ENCODE peak calls at places on chromosomes 1 and 21, in eight cellular contexts. U, R, Q, O, E, J, K and L are unnamed samples.
A peak's percentile ranks its signal among the peaks of the same experiment; 100 is the strongest.

GRCh38 chr21:43362306-43362927 is 64.5 kb downstream of the SIK1 start:
- DNase-seq in U (peak; percentile 48), R (no peak), Q (peak; percentile 92), O (no peak), E (peak; percentile 37), J (peak; percentile 91), K (peak; percentile 64), L (peak; percentile 86)

GRCh38 chr1:9302745-9303524 is 10.2 kb downstream of the SPSB1 start:
- DNase-seq in U (no peak), R (no peak), Q (peak; percentile 42), O (no peak), E (no peak), J (no peak), K (peak; percentile 83), L (peak; percentile 97)

GRCh38 chr21:8998946-8999681 is 1522.3 kb upstream of the TPTE start:
- DNase-seq in U (no peak), R (no peak), Q (no peak), O (no peak), E (no peak), J (no peak), K (no peak), L (no peak)

GRCh38 chr1:201637282-201638076 is 98.6 kb downstream of the NAV1 start:
- DNase-seq in U (no peak), R (no peak), Q (no peak), O (no peak), E (no peak), J (peak; percentile 72), K (no peak), L (peak; percentile 68)

GRCh38 chr1:5865056-5865455 is 127.2 kb downstream of the NPHP4 start:
- DNase-seq in U (no peak), R (no peak), Q (no peak), O (no peak), E (no peak), J (no peak), K (no peak), L (no peak)

GRCh38 chr1:217521317-217521716 is 109.6 kb downstream of the GPATCH2 start:
- DNase-seq in U (no peak), R (no peak), Q (no peak), O (no peak), E (no peak), J (no peak), K (no peak), L (no peak)

GRCh38 chr1:226778657-226779058 is 39.6 kb upstream of the ITPKB start:
- DNase-seq in U (no peak), R (no peak), Q (no peak), O (no peak), E (no peak), J (no peak), K (peak; percentile 96), L (peak; percentile 88)

GRCh38 chr1:97745912-97746311 is 174.9 kb downstream of the DPYD start:
- DNase-seq in U (no peak), R (no peak), Q (no peak), O (no peak), E (peak; percentile 3), J (no peak), K (no peak), L (peak; percentile 62)

GRCh38 chr1:45886229-45886628 is 82.8 kb downstream of the MAST2 start:
- DNase-seq in U (no peak), R (no peak), Q (no peak), O (no peak), E (no peak), J (no peak), K (no peak), L (no peak)

GRCh38 chr21:45910155-45910547 is 71.4 kb upstream of the COL6A1 start:
- DNase-seq in U (no peak), R (no peak), Q (no peak), O (no peak), E (no peak), J (peak; percentile 70), K (no peak), L (no peak)

GRCh38 chr1:108609483-108610066 is 49.7 kb downstream of the EEIG2 start:
- DNase-seq in U (peak; percentile 5), R (no peak), Q (no peak), O (no peak), E (no peak), J (no peak), K (no peak), L (no peak)

GRCh38 chr1:21449906-21450305 is 10.0 kb downstream of the NBPF3 start:
- DNase-seq in U (no peak), R (no peak), Q (no peak), O (no peak), E (no peak), J (no peak), K (no peak), L (peak; percentile 41)

GRCh38 chr1:231557898-231558710 is 29.6 kb downstream of the TSNAX start:
- DNase-seq in U (no peak), R (no peak), Q (no peak), O (no peak), E (no peak), J (no peak), K (peak; percentile 26), L (peak; percentile 77)

GRCh38 chr1:203661572-203661971 is 34.9 kb downstream of the ATP2B4 start:
- DNase-seq in U (no peak), R (no peak), Q (no peak), O (no peak), E (no peak), J (no peak), K (no peak), L (no peak)

GRCh38 chr1:230144765-230145504 is 77.9 kb downstream of the GALNT2 start:
- DNase-seq in U (no peak), R (no peak), Q (no peak), O (no peak), E (no peak), J (no peak), K (no peak), L (no peak)

GRCh38 chr21:32335601-32336575 is 37.2 kb downstream of the MRAP start:
- DNase-seq in U (no peak), R (no peak), Q (no peak), O (no peak), E (no peak), J (no peak), K (no peak), L (peak; percentile 14)

GRCh38 chr1:6508876-6509602 is 17.6 kb upstream of the PLEKHG5 start:
- DNase-seq in U (no peak), R (no peak), Q (no peak), O (no peak), E (no peak), J (peak; percentile 23), K (no peak), L (no peak)

GRCh38 chr1:70442486-70442885 is 31.4 kb downstream of the CTH start:
- DNase-seq in U (no peak), R (no peak), Q (no peak), O (no peak), E (no peak), J (no peak), K (no peak), L (no peak)

GRCh38 chr1:223837687-223838086 is 8.1 kb downstream of the TP53BP2 start:
- DNase-seq in U (no peak), R (no peak), Q (no peak), O (no peak), E (no peak), J (no peak), K (no peak), L (no peak)
- H3K4me2 ChIP-seq in U (peak overlapping the region; percentile 25), R (no peak overlapping the region), Q (no peak overlapping the region), O (peak overlapping the region; percentile 3), E (no peak overlapping the region), J (peak overlapping the region; percentile 4), K (no peak overlapping the region), L (peak overlapping the region; percentile 32)

GRCh38 chr1:94260635-94261387 is 23.4 kb upstream of the ARHGAP29 start:
- DNase-seq in U (no peak), R (no peak), Q (no peak), O (no peak), E (no peak), J (no peak), K (no peak), L (no peak)

GRCh38 chr1:94255476-94255875 is 18.1 kb upstream of the ARHGAP29 start:
- DNase-seq in U (no peak), R (no peak), Q (no peak), O (no peak), E (no peak), J (no peak), K (peak; percentile 60), L (peak; percentile 33)

GRCh38 chr1:94257451-94257850 is 20.1 kb upstream of the ARHGAP29 start:
- DNase-seq in U (no peak), R (no peak), Q (no peak), O (no peak), E (no peak), J (no peak), K (no peak), L (no peak)

GRCh38 chr1:94258873-94259331 is 21.5 kb upstream of the ARHGAP29 start:
- DNase-seq in U (no peak), R (no peak), Q (no peak), O (no peak), E (no peak), J (peak; percentile 31), K (peak; percentile 85), L (peak; percentile 92)

DNA sequence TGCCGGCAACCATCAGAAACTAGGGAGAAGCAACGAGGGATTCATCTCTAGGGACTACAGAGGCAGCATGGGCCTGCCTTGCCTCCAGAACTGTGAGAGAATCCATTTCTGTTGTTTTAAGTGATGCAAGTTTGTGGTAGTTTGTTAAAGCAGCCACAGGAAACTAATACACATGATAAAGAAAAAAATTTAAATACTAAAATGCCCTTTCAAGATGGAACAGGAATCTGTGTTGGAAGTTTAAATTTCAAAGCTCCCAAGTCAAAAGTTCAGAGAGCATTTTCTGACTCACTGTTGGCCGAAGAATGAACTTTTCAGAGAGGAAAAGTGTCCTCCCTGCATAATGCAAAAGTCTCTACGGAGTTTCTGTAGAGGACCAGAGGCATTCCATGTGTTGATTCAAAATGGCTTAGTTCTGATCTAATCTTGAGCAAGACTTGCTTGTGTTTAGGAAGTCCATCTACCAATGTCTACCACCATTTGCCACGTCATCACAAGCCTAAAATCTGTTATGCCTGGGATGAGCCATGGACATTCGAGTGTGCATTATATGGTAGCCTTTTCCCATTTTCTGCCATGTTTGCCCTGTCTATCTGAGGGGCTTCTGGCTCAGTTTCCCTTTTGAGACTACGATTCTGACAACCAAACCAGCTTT is 22.4 kb upstream of the ARHGAP29 start:
- DNase-seq in U (no peak), R (no peak), Q (no peak), O (no peak), E (no peak), J (no peak), K (peak; percentile 49), L (peak; percentile 31)
- H3K4me2 ChIP-seq in U (no peak overlapping the region), R (no peak overlapping the region), Q (no peak overlapping the region), O (peak overlapping the region; percentile 59), E (no peak overlapping the region), J (no peak overlapping the region), K (peak overlapping the region; percentile 0), L (no peak overlapping the region)

DNA sequence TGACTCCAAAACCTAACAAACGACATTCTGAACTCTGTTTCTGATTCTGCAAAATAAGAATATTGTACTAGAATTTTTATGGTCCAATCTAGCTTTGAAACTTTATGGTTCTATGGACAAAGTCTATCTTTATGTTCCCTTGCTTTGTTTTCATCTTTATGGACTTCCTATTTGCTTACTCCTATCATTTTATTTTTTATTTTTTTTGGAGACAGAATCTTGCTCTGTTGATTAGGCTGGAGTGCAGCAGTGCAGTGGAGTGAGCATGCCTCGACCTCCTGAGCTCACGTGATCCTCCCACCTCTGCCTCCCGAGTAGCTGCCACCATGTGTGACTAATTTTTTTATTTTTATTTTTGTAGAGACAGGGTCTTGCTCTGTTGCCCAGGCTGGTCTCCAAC is 3.6 kb downstream of the NRAS start:
- DNase-seq in U (no peak), R (no peak), Q (no peak), O (no peak), E (no peak), J (no peak), K (no peak), L (no peak)
- H3K4me2 ChIP-seq in U (no peak overlapping the region), R (no peak overlapping the region), Q (no peak overlapping the region), O (no peak overlapping the region), E (no peak overlapping the region), J (no peak overlapping the region), K (no peak overlapping the region), L (no peak overlapping the region)

GRCh38 chr1:40384413-40384762 is 10.9 kb downstream of the SMAP2 start:
- DNase-seq in U (no peak), R (no peak), Q (peak; percentile 43), O (no peak), E (no peak), J (no peak), K (no peak), L (no peak)
- H3K4me2 ChIP-seq in U (no peak overlapping the region), R (no peak overlapping the region), Q (peak overlapping the region; percentile 84), O (no peak overlapping the region), E (no peak overlapping the region), J (peak overlapping the region; percentile 70), K (no peak overlapping the region), L (peak overlapping the region; percentile 63)